ENCODE peak calls at places on chromosome 20, in four cellular contexts. One of them, this sample, is unnamed.
A peak's percentile ranks its signal among the peaks of the same experiment; 100 is the strongest.

GRCh38 chr20:17849901-17850673 is 118.5 kb downstream of the SNX5 start:
- DNase-seq in H9: no peak
- DNase-seq in IMR-90: peak; percentile 99
- DNase-seq in mesendoderm: no peak
- DNase-seq in this sample: no peak

GRCh38 chr20:35463455-35464300 is 8.3 kb downstream of the CEP250 start:
- DNase-seq in IMR-90: peak; percentile 71
- DNase-seq in H9: peak; percentile 66
- DNase-seq in mesendoderm: peak; percentile 84
- DNase-seq in this sample: no peak

GRCh38 chr20:52754366-52754765 is 217.8 kb upstream of the TSHZ2 start:
- DNase-seq in H9: no peak
- DNase-seq in mesendoderm: no peak
- DNase-seq in IMR-90: no peak
- DNase-seq in this sample: no peak

GRCh38 chr20:47762699-47763098 is 22.6 kb downstream of the SULF2 start:
- DNase-seq in mesendoderm: no peak
- DNase-seq in IMR-90: no peak
- DNase-seq in H9: no peak
- DNase-seq in this sample: no peak

GRCh38 chr20:11890331-11891080 is 27.2 kb upstream of the BTBD3 start:
- DNase-seq in mesendoderm: peak; percentile 97
- DNase-seq in H9: peak; percentile 97
- DNase-seq in IMR-90: peak; percentile 91
- DNase-seq in this sample: peak; percentile 92

GRCh38 chr20:35743693-35744491 is 1.8 kb upstream of the RBM39 start:
- DNase-seq in IMR-90: peak; percentile 31
- DNase-seq in mesendoderm: no peak
- DNase-seq in H9: no peak
- DNase-seq in this sample: no peak

GRCh38 chr20:47680804-47681529 is 104.3 kb downstream of the SULF2 start:
- DNase-seq in mesendoderm: no peak
- DNase-seq in H9: no peak
- DNase-seq in IMR-90: peak; percentile 13
- DNase-seq in this sample: no peak

GRCh38 chr20:54353337-54353736 is 122.1 kb upstream of the DOK5 start:
- DNase-seq in H9: no peak
- DNase-seq in mesendoderm: no peak
- DNase-seq in IMR-90: no peak
- DNase-seq in this sample: no peak

GRCh38 chr20:35972445-35972844 is 4.1 kb downstream of the CNBD2 start:
- DNase-seq in H9: no peak
- DNase-seq in IMR-90: no peak
- DNase-seq in mesendoderm: no peak
- DNase-seq in this sample: no peak

GRCh38 chr20:57033994-57034393 is 232.4 kb downstream of the BMP7 start:
- DNase-seq in IMR-90: no peak
- DNase-seq in mesendoderm: no peak
- DNase-seq in H9: no peak
- DNase-seq in this sample: no peak
- H4K5ac ChIP-seq in IMR-90: no peak overlapping the region
- H4K5ac ChIP-seq in mesendoderm: no peak overlapping the region
- H4K5ac ChIP-seq in H9: no peak overlapping the region
- H4K5ac ChIP-seq in this sample: no peak overlapping the region

DNA sequence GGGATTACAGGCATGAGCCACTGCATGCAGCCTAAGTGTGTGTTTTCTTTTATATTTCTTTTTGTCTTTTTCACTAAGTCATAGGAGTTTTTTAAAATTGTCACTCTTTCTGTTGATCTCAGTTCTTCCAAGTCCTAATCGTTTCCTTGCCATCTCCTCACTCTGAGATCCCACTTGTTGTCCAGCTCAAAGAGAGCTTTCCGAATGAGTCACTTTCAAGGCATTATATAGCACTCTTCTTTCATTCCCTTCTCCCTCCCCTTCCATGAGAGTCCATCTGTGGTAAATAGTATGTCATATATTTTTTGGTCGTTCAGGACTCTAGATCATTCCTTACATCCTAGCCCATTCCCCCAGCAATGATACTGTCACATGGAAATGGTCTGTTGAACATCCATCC is 4.3 kb downstream of the VAPB start:
- DNase-seq in IMR-90: peak; percentile 55
- DNase-seq in mesendoderm: no peak
- DNase-seq in H9: no peak
- DNase-seq in this sample: no peak
- H4K5ac ChIP-seq in IMR-90: no peak overlapping the region
- H4K5ac ChIP-seq in mesendoderm: no peak overlapping the region
- H4K5ac ChIP-seq in H9: no peak overlapping the region
- H4K5ac ChIP-seq in this sample: no peak overlapping the region

DNA sequence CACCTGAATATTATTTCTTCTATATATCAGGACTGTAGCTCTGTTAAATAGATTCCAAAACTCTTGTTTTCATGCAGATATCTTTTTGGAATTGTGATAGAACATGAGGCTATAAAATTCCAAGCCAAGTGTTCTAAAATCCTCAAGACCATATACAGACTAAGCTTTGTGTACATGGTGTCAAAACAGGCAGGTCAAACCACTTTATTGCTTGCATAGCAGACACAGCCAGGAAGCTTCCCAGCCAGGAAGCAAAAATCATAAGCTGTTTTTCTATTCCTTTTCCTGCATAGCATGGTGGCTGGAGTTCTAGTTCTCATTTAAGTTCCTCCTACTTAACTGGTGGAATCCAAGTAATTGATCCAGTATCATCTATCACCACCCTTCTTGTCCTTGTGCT is 353.3 kb downstream of the PAX1 start:
- DNase-seq in H9: no peak
- DNase-seq in mesendoderm: no peak
- DNase-seq in IMR-90: no peak
- DNase-seq in this sample: no peak
- H4K5ac ChIP-seq in H9: no peak overlapping the region
- H4K5ac ChIP-seq in mesendoderm: no peak overlapping the region
- H4K5ac ChIP-seq in IMR-90: no peak overlapping the region
- H4K5ac ChIP-seq in this sample: no peak overlapping the region

GRCh38 chr20:19947611-19948264 is 69.4 kb upstream of the NAA20 start:
- DNase-seq in IMR-90: peak; percentile 97
- DNase-seq in mesendoderm: peak; percentile 75
- DNase-seq in H9: peak; percentile 73
- DNase-seq in this sample: no peak

GRCh38 chr20:19945732-19946670 is 71.2 kb upstream of the NAA20 start:
- DNase-seq in H9: no peak
- DNase-seq in mesendoderm: no peak
- DNase-seq in IMR-90: no peak
- DNase-seq in this sample: no peak

GRCh38 chr20:19943021-19943659 is 74.0 kb upstream of the NAA20 start:
- DNase-seq in IMR-90: no peak
- DNase-seq in mesendoderm: no peak
- DNase-seq in H9: no peak
- DNase-seq in this sample: no peak

GRCh38 chr20:19942611-19943010 is 74.6 kb upstream of the NAA20 start:
- DNase-seq in H9: no peak
- DNase-seq in mesendoderm: no peak
- DNase-seq in IMR-90: no peak
- DNase-seq in this sample: no peak

DNA sequence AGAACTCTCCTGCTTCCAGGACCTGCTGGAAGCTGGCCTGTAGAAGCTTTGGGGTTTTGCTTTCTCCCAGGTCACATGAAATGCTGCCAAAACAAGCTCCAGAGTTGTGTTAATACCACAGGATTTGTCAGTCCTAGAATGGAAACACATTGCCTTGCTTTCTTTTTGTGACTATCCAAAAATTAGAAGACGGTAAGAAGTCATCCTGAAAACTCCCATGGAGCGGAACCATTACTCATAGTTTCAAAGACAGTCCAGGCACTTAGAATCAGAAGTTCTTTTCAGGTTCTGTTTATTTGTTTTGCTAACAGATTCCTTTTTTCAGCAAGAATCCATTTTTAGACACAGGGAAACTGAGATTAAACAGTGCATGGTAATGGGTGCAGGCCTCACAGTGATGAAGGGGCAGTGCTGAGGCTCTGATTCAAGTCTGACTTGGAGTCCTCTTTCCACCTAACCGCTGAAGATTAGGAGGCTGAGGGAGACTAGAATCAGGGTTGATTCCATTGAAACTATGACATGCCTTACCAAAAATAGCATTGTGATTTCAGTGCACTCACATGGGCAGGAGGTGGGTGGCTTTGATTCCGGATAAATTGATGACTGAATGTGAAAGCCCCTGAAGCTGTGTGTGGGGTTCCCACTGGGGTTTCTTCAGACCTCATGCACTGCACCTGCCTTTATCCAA is 72.2 kb upstream of the NAA20 start:
- DNase-seq in H9: no peak
- DNase-seq in mesendoderm: no peak
- DNase-seq in IMR-90: peak; percentile 67
- DNase-seq in this sample: no peak
- H4K5ac ChIP-seq in H9: no peak overlapping the region
- H4K5ac ChIP-seq in mesendoderm: no peak overlapping the region
- H4K5ac ChIP-seq in IMR-90: no peak overlapping the region
- H4K5ac ChIP-seq in this sample: no peak overlapping the region

GRCh38 chr20:44021900-44022299 is 107.2 kb downstream of the TOX2 start:
- DNase-seq in IMR-90: no peak
- DNase-seq in H9: no peak
- DNase-seq in mesendoderm: no peak
- DNase-seq in this sample: no peak

GRCh38 chr20:44022464-44022863 is 107.8 kb downstream of the TOX2 start:
- DNase-seq in mesendoderm: no peak
- DNase-seq in H9: no peak
- DNase-seq in IMR-90: no peak
- DNase-seq in this sample: no peak

GRCh38 chr20:44025756-44026155 is 111.1 kb downstream of the TOX2 start:
- DNase-seq in IMR-90: no peak
- DNase-seq in H9: no peak
- DNase-seq in mesendoderm: no peak
- DNase-seq in this sample: no peak

GRCh38 chr20:44024820-44025580 is 110.3 kb downstream of the TOX2 start:
- DNase-seq in IMR-90: no peak
- DNase-seq in H9: no peak
- DNase-seq in mesendoderm: no peak
- DNase-seq in this sample: no peak

GRCh38 chr20:44023515-44024371 is 109.1 kb downstream of the TOX2 start:
- DNase-seq in H9: no peak
- DNase-seq in mesendoderm: no peak
- DNase-seq in IMR-90: no peak
- DNase-seq in this sample: no peak
- H4K5ac ChIP-seq in H9: no peak overlapping the region
- H4K5ac ChIP-seq in mesendoderm: no peak overlapping the region
- H4K5ac ChIP-seq in IMR-90: no peak overlapping the region
- H4K5ac ChIP-seq in this sample: no peak overlapping the region

This sample was measured in H1.